ENCODE peak calls at places on chromosome 9, in nine cellular contexts. M is astrocyte of the spinal cord, E is cardiac fibroblast, Y is cardiac muscle cell, H is body of pancreas, U is GM13977, C is nephron progenitor cell, P is endothelial cell, O is AG04450. D is an unnamed sample.

GRCh38 chr9:120714846-120715231 is 569 bp upstream of the MEGF9 start:
- DNase-seq in M (no peak), U (no peak), P (no peak), H (no peak), O (no peak), E (no peak), C (peak; percentile 27), Y (no peak), D (no peak)

GRCh38 chr9:36407122-36407723 is 7.2 kb upstream of the RNF38 start:
- DNase-seq in O (no peak), Y (peak; percentile 78), U (peak; percentile 53), P (peak; percentile 43), E (peak; percentile 78), H (peak; percentile 75), M (peak; percentile 63), C (peak; percentile 55), D (peak; percentile 70)

GRCh38 chr9:119216891-119217290 is 152.3 kb downstream of the BRINP1 start:
- DNase-seq in E (no peak), H (no peak), C (peak; percentile 12), O (no peak), U (no peak), P (no peak), Y (peak; percentile 10), M (no peak), D (no peak)

GRCh38 chr9:129888085-129888808 is 53.0 kb downstream of the USP20 start:
- DNase-seq in U (peak; percentile 81), C (no peak), E (no peak), H (no peak), P (no peak), M (no peak), Y (no peak), O (no peak), D (peak; percentile 97)

GRCh38 chr9:83432104-83432627 is 106.0 kb downstream of the FRMD3 start:
- DNase-seq in O (no peak), M (peak; percentile 66), H (peak; percentile 95), E (peak; percentile 50), P (no peak), C (peak; percentile 13), Y (no peak), U (no peak), D (no peak)

GRCh38 chr9:93625000-93625399 is 48.6 kb downstream of the PHF2 start:
- DNase-seq in H (no peak), E (peak; percentile 27), U (no peak), Y (no peak), C (no peak), O (no peak), M (no peak), P (no peak), D (no peak)

GRCh38 chr9:136994180-136994884 is 2.0 kb downstream of the CLIC3 start:
- DNase-seq in O (no peak), E (no peak), U (no peak), P (no peak), Y (no peak), C (no peak), H (no peak), M (no peak), D (no peak)

GRCh38 chr9:95055851-95056551 is 261.5 kb downstream of the FANCC start:
- DNase-seq in E (peak; percentile 63), M (peak; percentile 65), H (no peak), Y (no peak), O (peak; percentile 60), U (no peak), P (no peak), C (no peak), D (no peak)

GRCh38 chr9:121640076-121640475 is 11.4 kb upstream of the DAB2IP start:
- DNase-seq in Y (peak; percentile 80), O (no peak), M (no peak), E (peak; percentile 14), P (peak; percentile 89), H (peak; percentile 70), C (peak; percentile 77), U (peak; percentile 57), D (peak; percentile 70)

GRCh38 chr9:7407246-7407645 is 392.3 kb downstream of the DMAC1 start:
- DNase-seq in U (no peak), E (no peak), P (no peak), M (no peak), Y (no peak), O (no peak), H (no peak), C (no peak), D (no peak)

GRCh38 chr9:125611366-125611765 is 95.6 kb downstream of the MAPKAP1 start:
- DNase-seq in M (no peak), E (no peak), Y (no peak), U (no peak), C (no peak), O (no peak), P (no peak), H (no peak), D (no peak)

GRCh38 chr9:128712451-128713410 is 10.4 kb downstream of the PKN3 start:
- DNase-seq in H (peak; percentile 10), E (no peak), C (no peak), U (no peak), O (no peak), Y (no peak), P (no peak), M (no peak), D (no peak)

GRCh38 chr9:114621975-114622609 is 11.0 kb downstream of the TMEM268 start:
- DNase-seq in P (no peak), Y (no peak), M (peak; percentile 62), E (peak; percentile 72), H (no peak), O (peak; percentile 30), U (no peak), C (no peak), D (no peak)

GRCh38 chr9:125435776-125436612 is 174.4 kb downstream of the GAPVD1 start:
- DNase-seq in H (no peak), P (no peak), O (no peak), E (no peak), M (no peak), C (no peak), U (no peak), Y (no peak), D (no peak)

GRCh38 chr9:73050062-73050814 is 97.4 kb upstream of the ALDH1A1 start:
- DNase-seq in U (no peak), O (no peak), P (no peak), C (no peak), M (peak; percentile 14), E (peak; percentile 49), H (no peak), Y (no peak), D (no peak)

GRCh38 chr9:108099854-108100253 is 610.3 kb upstream of the KLF4 start:
- DNase-seq in H (no peak), P (no peak), M (no peak), O (no peak), U (no peak), Y (no peak), E (peak; percentile 4), C (no peak), D (no peak)

DNA sequence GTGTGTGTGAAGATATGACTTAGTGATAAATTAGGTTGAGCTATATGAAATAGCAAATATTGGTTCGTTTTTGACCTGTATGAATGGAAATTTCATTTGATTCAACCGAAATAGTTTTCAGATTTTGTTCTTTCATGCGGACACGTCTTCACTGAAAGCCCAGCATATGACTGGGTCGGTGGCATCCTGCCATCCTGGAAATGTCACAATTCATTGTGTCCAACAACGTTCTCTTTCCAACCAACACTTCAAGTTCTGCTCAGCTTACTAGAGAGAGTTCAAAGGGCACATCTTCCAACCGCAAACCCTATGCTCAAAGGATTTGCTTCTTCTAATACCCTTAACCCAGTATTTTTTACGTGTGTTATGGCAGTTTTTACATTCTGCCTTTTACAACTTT is 252.5 kb downstream of the NTRK2 start:
- DNase-seq in U (no peak), C (no peak), H (no peak), P (no peak), E (no peak), Y (no peak), O (no peak), M (no peak), D (no peak)
- TF ChIP-seq CTCF in U (no peak), C (no peak), H (no peak), P (no peak), E (no peak), Y (no peak), O (no peak), M (no peak), D (no peak)

DNA sequence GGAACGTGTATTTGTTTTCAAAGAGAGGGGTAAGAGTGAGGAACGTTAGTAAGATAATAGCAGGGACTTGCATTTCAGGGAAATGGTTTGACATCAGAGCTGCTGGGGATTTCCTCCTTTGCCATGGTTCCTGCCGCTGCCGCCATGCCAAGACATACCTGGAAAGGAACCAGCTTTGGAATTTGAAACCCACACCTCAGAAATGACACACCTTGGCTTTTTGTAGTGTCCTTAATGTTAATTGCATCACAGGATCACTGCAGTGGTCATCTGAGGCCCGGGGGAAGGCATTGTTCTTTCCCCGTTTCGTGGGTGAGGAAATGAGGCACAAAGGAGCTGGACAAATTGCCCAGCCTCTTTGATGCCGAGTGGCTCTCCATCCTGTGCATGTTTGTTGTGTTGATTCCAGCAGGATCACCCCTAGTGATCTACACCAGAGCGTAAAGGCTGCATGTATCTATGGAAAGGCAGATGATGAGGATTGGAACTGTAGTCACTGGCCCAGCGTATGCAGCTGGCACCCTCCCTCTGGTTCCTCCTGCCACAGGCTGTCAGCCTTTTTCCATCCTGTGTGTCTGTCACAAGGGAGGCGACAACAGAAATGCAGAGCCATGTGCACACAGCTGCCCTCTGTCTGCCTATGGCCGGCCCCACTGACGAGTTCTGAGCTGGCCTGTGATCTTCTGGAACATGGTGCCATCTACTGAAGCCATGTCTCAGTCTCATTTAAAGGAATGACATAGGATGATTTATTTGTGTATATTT is 37.8 kb downstream of the SLC46A2 start:
- DNase-seq in C (no peak), O (no peak), U (no peak), E (no peak), M (no peak), Y (no peak), H (no peak), P (no peak), D (no peak)
- TF ChIP-seq CTCF in C (no peak), O (no peak), U (no peak), E (no peak), M (no peak), Y (no peak), H (no peak), P (no peak), D (no peak)

GRCh38 chr9:101977614-101978210 is 239.3 kb upstream of the GRIN3A start:
- DNase-seq in Y (peak; percentile 5), E (peak; percentile 55), U (no peak), O (no peak), P (no peak), C (no peak), H (no peak), M (peak; percentile 30), D (no peak)
- TF ChIP-seq CTCF in Y (peak; percentile 52), E (peak; percentile 52), U (peak; percentile 61), O (peak; percentile 28), P (peak; percentile 71), C (peak; percentile 84), H (peak; percentile 58), M (peak; percentile 45), D (peak; percentile 66)

DNA sequence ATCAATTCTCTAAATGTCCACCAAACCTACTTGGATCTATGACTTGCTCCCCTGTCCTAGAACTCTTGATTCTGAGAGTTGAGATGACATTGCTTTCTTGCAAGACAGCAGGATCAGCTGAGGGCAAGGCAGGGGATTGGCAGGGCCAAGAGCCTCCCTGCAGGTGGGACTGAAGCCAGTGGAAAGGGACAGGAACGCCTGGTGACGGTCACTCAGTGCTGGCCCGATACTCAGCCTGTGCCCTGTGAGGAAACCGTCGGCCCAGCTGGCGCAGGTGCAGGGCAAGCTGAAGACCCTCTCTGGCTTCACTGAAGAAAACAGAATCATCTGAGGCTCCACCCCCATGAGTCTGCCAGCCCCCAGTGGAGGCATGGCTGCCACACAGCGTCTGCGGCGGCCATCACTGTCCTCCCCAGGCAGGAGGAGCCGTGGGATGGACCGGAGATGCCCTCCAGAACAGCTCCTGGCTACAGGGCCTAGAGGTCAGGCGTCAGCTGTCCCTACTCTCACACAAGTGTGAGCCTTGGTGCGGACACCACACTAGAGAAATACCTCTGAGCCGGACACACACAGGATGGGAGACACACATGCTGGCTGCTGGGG is 14.7 kb downstream of the UBAC1 start:
- DNase-seq in C (no peak), P (no peak), Y (no peak), O (no peak), M (no peak), H (no peak), U (no peak), E (no peak), D (no peak)
- TF ChIP-seq CTCF in C (no peak), P (no peak), Y (no peak), O (no peak), M (no peak), H (no peak), U (no peak), E (no peak), D (no peak)